ENCODE peak calls at places on chromosomes 4 and X, in nine cellular contexts. T is AG09309; G is neural progenitor cell; B is A549; F is activated CD4-positive, alpha-beta T cell treated with anti-CD3 and anti-CD28 coated beads, Interleukin-2, amount 10 ng/mL, durations not matched to agents 7 days and 5 days; P is NB4; E is CD8-positive, alpha-beta memory T cell; U is sciatic nerve; H is ELF-1. I is an unnamed sample.

GRCh38 chr4:151992755-151993154 is 231.9 kb upstream of the GATB start:
- DNase-seq in T (no peak), G (no peak), B (no peak), F (no peak), P (no peak), E (no peak), U (no peak), H (no peak), I (no peak)

GRCh38 chr4:147737623-147738022 is 5.7 kb downstream of the ARHGAP10 start:
- DNase-seq in T (no peak), G (peak), B (no peak), F (no peak), P (no peak), E (no peak), U (no peak), H (peak), I (no peak)

GRCh38 chr4:174423257-174423944 is 98.9 kb downstream of the HPGD start:
- DNase-seq in T (peak), G (no peak), B (peak), F (no peak), P (no peak), E (peak), U (no peak), H (no peak), I (peak)

GRCh38 chrX:4547218-4547836 is 833.9 kb upstream of the PRKX start:
- DNase-seq in T (peak), G (peak), B (peak), F (peak), P (peak), E (peak), U (peak), H (peak), I (no peak)

GRCh38 chrX:39491548-39492297 is 606.0 kb downstream of the BCOR start:
- DNase-seq in T (no peak), G (no peak), B (no peak), F (peak), P (peak), E (peak), U (no peak), H (no peak), I (no peak)

GRCh38 chr4:106160560-106160959 is 155.4 kb downstream of the TBCK start:
- DNase-seq in T (no peak), G (no peak), B (no peak), F (no peak), P (no peak), E (no peak), U (no peak), H (no peak), I (no peak)

GRCh38 chrX:73028876-73029275 is 26.1 kb downstream of the PABPC1L2B start:
- DNase-seq in T (no peak), G (no peak), B (no peak), F (no peak), P (no peak), E (no peak), U (no peak), H (no peak), I (no peak)

GRCh38 chr4:23938796-23939195 is 48.9 kb upstream of the PPARGC1A start:
- DNase-seq in T (no peak), G (no peak), B (no peak), F (no peak), P (no peak), E (no peak), U (no peak), H (no peak), I (no peak)

GRCh38 chr4:5572114-5572513 is 136.2 kb downstream of the EVC2 start:
- DNase-seq in T (no peak), G (peak), B (no peak), F (no peak), P (peak), E (no peak), U (no peak), H (no peak), I (no peak)

GRCh38 chr4:70838972-70839536 is 636 bp downstream of the GRSF1 start:
- DNase-seq in T (no peak), G (peak), B (peak), F (peak), P (peak), E (peak), U (peak), H (peak), I (peak)

GRCh38 chr4:7973545-7973981 is 33.9 kb upstream of the AFAP1 start:
- DNase-seq in T (peak), G (no peak), B (no peak), F (no peak), P (no peak), E (no peak), U (no peak), H (peak), I (no peak)

GRCh38 chrX:102711872-102712215 is 404 bp upstream of the GPRASP2 start:
- DNase-seq in T (no peak), G (no peak), B (no peak), F (no peak), P (no peak), E (no peak), U (no peak), H (no peak), I (no peak)

GRCh38 chr4:141046255-141046654 is 87.0 kb downstream of the RNF150 start:
- DNase-seq in T (peak), G (no peak), B (peak), F (no peak), P (no peak), E (no peak), U (no peak), H (no peak), I (no peak)

GRCh38 chrX:130896026-130896425 is 7.0 kb downstream of the ENOX2 start:
- DNase-seq in T (no peak), G (no peak), B (no peak), F (no peak), P (no peak), E (no peak), U (no peak), H (no peak), I (peak)

GRCh38 chr4:20944451-20944850 is 244.2 kb downstream of the PACRGL start:
- DNase-seq in T (no peak), G (no peak), B (no peak), F (no peak), P (no peak), E (no peak), U (no peak), H (no peak), I (no peak)

GRCh38 chr4:100900134-100900533 is 382.3 kb upstream of the EMCN start:
- DNase-seq in T (no peak), G (no peak), B (no peak), F (no peak), P (no peak), E (no peak), U (no peak), H (no peak), I (no peak)

GRCh38 chr4:133524369-133524768 is 375.3 kb downstream of the PCDH10 start:
- DNase-seq in T (no peak), G (no peak), B (no peak), F (no peak), P (no peak), E (no peak), U (no peak), H (no peak), I (no peak)

GRCh38 chr4:18882468-18882867 is 860.9 kb upstream of the LCORL start:
- DNase-seq in T (no peak), G (peak), B (peak), F (no peak), P (no peak), E (no peak), U (no peak), H (peak), I (no peak)

GRCh38 chrX:72309297-72310071 is 3.8 kb upstream of the CITED1 start:
- DNase-seq in T (no peak), G (peak), B (no peak), F (no peak), P (no peak), E (no peak), U (no peak), H (peak), I (no peak)

GRCh38 chr4:6641164-6641970 is 882 bp downstream of the MRFAP1 start:
- DNase-seq in T (no peak), G (peak), B (no peak), F (peak), P (peak), E (peak), U (peak), H (no peak), I (peak)

GRCh38 chr4:128363966-128364365 is 76.4 kb upstream of the PGRMC2 start:
- DNase-seq in T (no peak), G (no peak), B (no peak), F (no peak), P (no peak), E (no peak), U (no peak), H (no peak), I (no peak)

GRCh38 chrX:114675365-114675764 is 91.5 kb downstream of the HTR2C start:
- DNase-seq in T (peak), G (no peak), B (no peak), F (no peak), P (no peak), E (no peak), U (no peak), H (no peak), I (no peak)

GRCh38 chr4:83851261-83852084 is 315.6 kb downstream of the GPAT3 start:
- DNase-seq in T (no peak), G (no peak), B (peak), F (no peak), P (no peak), E (no peak), U (no peak), H (peak), I (no peak)

GRCh38 chr4:124890522-124890921 is 178.0 kb upstream of the ANKRD50 start:
- DNase-seq in T (no peak), G (no peak), B (no peak), F (no peak), P (no peak), E (no peak), U (no peak), H (no peak), I (no peak)

GRCh38 chr4:107863416-107863815 is 38.7 kb downstream of the SGMS2 start:
- DNase-seq in T (no peak), G (no peak), B (no peak), F (no peak), P (no peak), E (no peak), U (no peak), H (no peak), I (no peak)

GRCh38 chr4:123182289-123182688 is 214.3 kb upstream of the SPRY1 start:
- DNase-seq in T (no peak), G (no peak), B (no peak), F (no peak), P (no peak), E (no peak), U (no peak), H (no peak), I (no peak)

GRCh38 chrX:134622056-134622812 is 36.0 kb downstream of the PLAC1 start:
- DNase-seq in T (peak), G (no peak), B (peak), F (peak), P (peak), E (no peak), U (no peak), H (peak), I (no peak)

GRCh38 chr4:27350161-27350560 is 489.5 kb downstream of the STIM2 start:
- DNase-seq in T (peak), G (no peak), B (no peak), F (no peak), P (no peak), E (no peak), U (no peak), H (no peak), I (no peak)

I was measured in tibial artery.